ENCODE peak calls at places on chromosome 3, in seven cellular contexts. B, R, G, L, I, V and S are unnamed samples.

GRCh38 chr3:45112939-45113338 is 33.2 kb downstream of the CDCP1 start:
- DNase-seq in B (no peak), R (no peak), I (no peak), L (peak; percentile 51), G (no peak), V (peak; percentile 32), S (no peak)

GRCh38 chr3:41961061-41961749 is 698 bp downstream of the ULK4 start:
- DNase-seq in V (no peak), G (peak; percentile 80), R (peak; percentile 47), L (peak; percentile 75), B (peak; percentile 8), I (peak; percentile 35), S (peak; percentile 1)

GRCh38 chr3:154098396-154098795 is 22.8 kb upstream of the ARHGEF26 start:
- DNase-seq in V (no peak), B (no peak), R (no peak), L (peak; percentile 7), G (no peak), I (no peak), S (no peak)

GRCh38 chr3:170862618-170863374 is 7.2 kb downstream of the RPL22L1 start:
- DNase-seq in B (no peak), G (no peak), V (no peak), I (no peak), L (peak; percentile 42), R (no peak), S (peak; percentile 26)

GRCh38 chr3:52216585-52217408 is 8.6 kb downstream of the TLR9 start:
- DNase-seq in I (no peak), B (peak; percentile 46), G (no peak), V (peak; percentile 70), R (peak; percentile 75), L (peak; percentile 85), S (peak; percentile 94)

GRCh38 chr3:11510001-11510760 is 133.5 kb downstream of the VGLL4 start:
- DNase-seq in I (peak; percentile 29), R (no peak), G (peak; percentile 30), L (no peak), V (peak; percentile 60), B (no peak), S (peak; percentile 27)

GRCh38 chr3:170726976-170727661 is 141.2 kb upstream of the SLC7A14 start:
- DNase-seq in B (no peak), L (peak; percentile 94), I (no peak), V (no peak), G (no peak), R (no peak), S (no peak)

GRCh38 chr3:150140614-150141321 is 170.1 kb upstream of the PFN2 start:
- DNase-seq in V (no peak), L (peak; percentile 18), G (no peak), B (no peak), R (no peak), I (no peak), S (no peak)

GRCh38 chr3:42539871-42540714 is 37.6 kb downstream of the VIPR1 start:
- DNase-seq in G (peak; percentile 78), L (no peak), V (no peak), I (peak; percentile 1), B (no peak), R (peak; percentile 65), S (peak; percentile 39)

GRCh38 chr3:46386206-46386605 is 15.5 kb downstream of the CCR5 start:
- DNase-seq in B (no peak), R (no peak), G (no peak), L (peak; percentile 52), I (no peak), V (no peak), S (no peak)

GRCh38 chr3:23479026-23479425 is 275.9 kb downstream of the UBE2E2 start:
- DNase-seq in L (no peak), B (no peak), I (no peak), R (no peak), G (no peak), V (no peak), S (no peak)

GRCh38 chr3:23474580-23475357 is 271.6 kb downstream of the UBE2E2 start:
- DNase-seq in R (no peak), G (no peak), L (no peak), I (no peak), B (no peak), V (no peak), S (no peak)

GRCh38 chr3:23480324-23480704 is 277.2 kb downstream of the UBE2E2 start:
- DNase-seq in I (no peak), V (no peak), L (no peak), G (no peak), B (no peak), R (no peak), S (peak; percentile 86)

GRCh38 chr3:23479615-23480323 is 276.6 kb downstream of the UBE2E2 start:
- DNase-seq in I (no peak), L (no peak), V (no peak), R (no peak), G (no peak), B (no peak), S (no peak)

GRCh38 chr3:23475446-23475845 is 272.3 kb downstream of the UBE2E2 start:
- DNase-seq in L (no peak), G (no peak), R (no peak), B (no peak), V (no peak), I (no peak), S (no peak)
- H3K27ac ChIP-seq in L (no peak overlapping the region), G (no peak overlapping the region), R (no peak overlapping the region), B (no peak overlapping the region), V (no peak overlapping the region), I (no peak overlapping the region), S (no peak overlapping the region)

GRCh38 chr3:187964759-187965158 is 189.2 kb upstream of the LPP start:
- DNase-seq in V (no peak), L (no peak), R (no peak), B (no peak), I (no peak), G (no peak), S (no peak)
- H3K9me3 ChIP-seq in V (no peaks in the 10 kb centered on the region), L (no peaks in the 10 kb centered on the region), R (no peaks in the 10 kb centered on the region), B (no peaks in the 10 kb centered on the region), I (no peaks in the 10 kb centered on the region), G (no peaks in the 10 kb centered on the region), S (no peaks in the 10 kb centered on the region)

GRCh38 chr3:30102372-30102771 is 504.0 kb upstream of the TGFBR2 start:
- DNase-seq in I (no peak), B (no peak), R (no peak), G (no peak), V (no peak), L (no peak), S (no peak)
- H3K27ac ChIP-seq in I (no peak overlapping the region), B (no peak overlapping the region), R (no peak overlapping the region), G (peak overlapping the region; percentile 23), V (no peak overlapping the region), L (no peak overlapping the region), S (no peak overlapping the region)

GRCh38 chr3:193712938-193713337 is 119.9 kb downstream of the OPA1 start:
- DNase-seq in I (no peak), R (no peak), B (no peak), L (no peak), V (no peak), G (no peak), S (no peak)
- H3K9me3 ChIP-seq in I (no peaks in the 10 kb centered on the region), R (no peaks in the 10 kb centered on the region), B (peaks cover 12% of the 10 kb centered on the region), L (no peaks in the 10 kb centered on the region), V (no peaks in the 10 kb centered on the region), G (peaks cover 12% of the 10 kb centered on the region), S (no peaks in the 10 kb centered on the region)

DNA sequence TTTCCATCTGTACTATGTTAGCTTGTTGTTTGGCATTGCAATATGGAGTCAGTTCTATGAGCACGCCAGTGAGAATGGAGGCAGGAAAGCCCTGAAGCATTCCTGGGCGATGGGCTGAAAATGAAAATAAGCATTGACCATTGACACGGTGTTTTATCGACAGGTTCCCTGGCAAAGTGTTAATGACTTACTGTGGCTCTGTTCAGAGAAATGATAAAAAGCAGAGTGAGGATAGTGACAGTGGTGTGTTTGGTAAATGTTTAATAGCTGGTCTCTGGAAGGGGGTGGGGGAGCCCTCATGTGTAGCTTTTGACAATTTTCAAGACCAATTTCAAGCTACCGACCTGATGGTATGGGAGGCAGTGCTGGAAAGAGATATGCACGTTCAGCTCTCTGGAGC is 341.8 kb upstream of the ROBO2 start:
- DNase-seq in B (no peak), R (no peak), I (no peak), V (no peak), G (no peak), L (no peak), S (no peak)
- H3K27ac ChIP-seq in B (no peak overlapping the region), R (no peak overlapping the region), I (no peak overlapping the region), V (no peak overlapping the region), G (no peak overlapping the region), L (no peak overlapping the region), S (no peak overlapping the region)